ENCODE peak calls at places on chromosomes 16 and 17, in nine cellular contexts. B is GM10248; T is DND-41; H is Caki2; I is stimulated activated CD4-positive, alpha-beta T cell treated with anti-CD3 and anti-CD28 coated beads, Interleukin-4, amount 100 ng/mL, for 48 hours; L is foreskin keratinocyte; E is OCI-M1; F is NCI-H1694; A is GM13977. W is an unnamed sample.

GRCh38 chr17:6492892-6493674 is 48.8 kb downstream of the PIMREG start:
- DNase-seq in B (no peak), T (no peak), H (no peak), I (no peak), L (no peak), E (peak), F (no peak), A (no peak), W (no peak)

GRCh38 chr17:81508639-81509047 is 4.0 kb downstream of the ACTG1 start:
- DNase-seq in B (no peak), T (no peak), H (no peak), I (no peak), L (peak), E (peak), F (no peak), A (no peak), W (peak)

GRCh38 chr16:66399930-66400329 is 27.2 kb upstream of the BEAN1 start:
- DNase-seq in B (no peak), T (no peak), H (no peak), I (no peak), L (no peak), E (no peak), F (peak), A (no peak), W (no peak)

GRCh38 chr16:68366062-68366461 is 55.2 kb downstream of the PRMT7 start:
- DNase-seq in B (no peak), T (no peak), H (no peak), I (no peak), L (no peak), E (no peak), F (no peak), A (no peak), W (no peak)

GRCh38 chr17:34499576-34499975 is 79.8 kb upstream of the TMEM132E start:
- DNase-seq in B (no peak), T (peak), H (peak), I (peak), L (peak), E (peak), F (no peak), A (peak), W (no peak)

GRCh38 chr16:86466695-86467406 is 43.5 kb upstream of the FOXF1 start:
- DNase-seq in B (no peak), T (no peak), H (peak), I (no peak), L (no peak), E (no peak), F (no peak), A (no peak), W (peak)

GRCh38 chr16:47035436-47035835 is 62.0 kb upstream of the DNAJA2 start:
- DNase-seq in B (no peak), T (no peak), H (no peak), I (no peak), L (no peak), E (no peak), F (no peak), A (no peak), W (no peak)

GRCh38 chr17:73341350-73342056 is 29.7 kb upstream of the CDC42EP4 start:
- DNase-seq in B (no peak), T (no peak), H (no peak), I (no peak), L (no peak), E (no peak), F (no peak), A (no peak), W (no peak)

GRCh38 chr17:82668631-82669099 is 20.4 kb upstream of the WDR45B start:
- DNase-seq in B (peak), T (no peak), H (peak), I (peak), L (no peak), E (peak), F (peak), A (peak), W (peak)